ENCODE peak calls at places on chromosome 14, in seven cellular contexts. Y is HepG2, I is hepatocyte, M is neural progenitor cell, J is GM23248, F is astrocyte, X is A673. P is an unnamed sample. For H3K36me3, the result is how much of the 10 kb centered on the place peaks cover.

GRCh38 chr14:69260979-69261605 is 1.1 kb downstream of the GALNT16 start:
- DNase-seq in Y (no peak), I (peak), M (peak), J (peak), F (no peak), X (no peak), P (no peak)

GRCh38 chr14:53327716-53328115 is 174.6 kb upstream of the DDHD1 start:
- DNase-seq in Y (no peak), I (no peak), M (no peak), J (peak), F (peak), X (no peak), P (peak)

GRCh38 chr14:75636100-75636692 is 24.5 kb downstream of the ERG28 start:
- DNase-seq in Y (no peak), I (no peak), M (peak), J (peak), F (peak), X (no peak), P (peak)

GRCh38 chr14:23535943-23536342 is 15.6 kb downstream of the ZFHX2 start:
- DNase-seq in Y (no peak), I (no peak), M (no peak), J (no peak), F (no peak), X (no peak), P (no peak)

GRCh38 chr14:21059842-21060589 is 2.4 kb downstream of the RNASE8 start:
- DNase-seq in Y (no peak), I (no peak), M (no peak), J (peak), F (peak), X (no peak), P (peak)

GRCh38 chr14:75959031-75959430 is 22.8 kb downstream of the TGFB3 start:
- DNase-seq in Y (no peak), I (no peak), M (no peak), J (no peak), F (no peak), X (no peak), P (no peak)

GRCh38 chr14:92863281-92863680 is 59.7 kb upstream of the CHGA start:
- DNase-seq in Y (no peak), I (no peak), M (no peak), J (no peak), F (no peak), X (no peak), P (no peak)

GRCh38 chr14:32258574-32258973 is 55.5 kb upstream of the RNU6-8 start:
- DNase-seq in Y (no peak), I (peak), M (no peak), J (peak), F (no peak), X (no peak), P (no peak)

GRCh38 chr14:26773906-26774593 is 176.2 kb upstream of the NOVA1 start:
- DNase-seq in Y (no peak), I (no peak), M (no peak), J (no peak), F (no peak), X (no peak), P (peak)

GRCh38 chr14:95227279-95227860 is 70.0 kb upstream of the DICER1 start:
- DNase-seq in Y (no peak), I (peak), M (no peak), J (no peak), F (peak), X (no peak), P (peak)

GRCh38 chr14:20350860-20351259 is 7.4 kb downstream of the PARP2 start:
- DNase-seq in Y (no peak), I (no peak), M (no peak), J (peak), F (no peak), X (no peak), P (peak)

GRCh38 chr14:21768116-21768874 is 94.7 kb upstream of the OR4E1 start:
- DNase-seq in Y (peak), I (peak), M (peak), J (peak), F (no peak), X (peak), P (no peak)

GRCh38 chr14:88541324-88541723 is 13.5 kb downstream of the PTPN21 start:
- DNase-seq in Y (no peak), I (no peak), M (no peak), J (no peak), F (no peak), X (no peak), P (no peak)

GRCh38 chr14:79177106-79177505 is 1006.9 kb downstream of the NRXN3 start:
- DNase-seq in Y (no peak), I (no peak), M (no peak), J (no peak), F (no peak), X (no peak), P (peak)

GRCh38 chr14:81137316-81137715 is 83.4 kb downstream of the GTF2A1 start:
- DNase-seq in Y (no peak), I (no peak), M (no peak), J (peak), F (peak), X (peak), P (peak)

GRCh38 chr14:33127531-33127930 is 188.9 kb downstream of the NPAS3 start:
- DNase-seq in Y (no peak), I (no peak), M (no peak), J (peak), F (no peak), X (peak), P (peak)

GRCh38 chr14:105492051-105492965 is 1.3 kb downstream of the TEDC1 start:
- DNase-seq in Y (no peak), I (peak), M (no peak), J (no peak), F (no peak), X (no peak), P (no peak)

GRCh38 chr14:54392131-54392859 is 4.5 kb upstream of the CDKN3 start:
- DNase-seq in Y (no peak), I (no peak), M (no peak), J (no peak), F (no peak), X (no peak), P (no peak)

GRCh38 chr14:72962829-72963312 is 36.6 kb downstream of the DCAF4 start:
- DNase-seq in Y (peak), I (no peak), M (peak), J (peak), F (peak), X (peak), P (peak)

GRCh38 chr14:96267916-96268315 is 11.9 kb downstream of the BDKRB1 start:
- DNase-seq in Y (no peak), I (no peak), M (no peak), J (peak), F (no peak), X (no peak), P (no peak)

GRCh38 chr14:27278341-27278740 is 680.5 kb upstream of the NOVA1 start:
- DNase-seq in Y (no peak), I (no peak), M (no peak), J (no peak), F (no peak), X (no peak), P (no peak)

GRCh38 chr14:85909581-85909980 is 379.6 kb downstream of the FLRT2 start:
- DNase-seq in Y (no peak), I (no peak), M (no peak), J (no peak), F (no peak), X (no peak), P (no peak)

GRCh38 chr14:54627718-54628345 is 60.9 kb downstream of the SAMD4A start:
- DNase-seq in Y (no peak), I (peak), M (peak), J (peak), F (peak), X (peak), P (peak)

GRCh38 chr14:40847496-40847895 is 759.2 kb upstream of the LRFN5 start:
- DNase-seq in Y (no peak), I (no peak), M (no peak), J (no peak), F (no peak), X (no peak), P (no peak)

GRCh38 chr14:88040141-88040540 is 35.2 kb downstream of the GPR65 start:
- DNase-seq in Y (no peak), I (no peak), M (no peak), J (no peak), F (no peak), X (no peak), P (no peak)

DNA sequence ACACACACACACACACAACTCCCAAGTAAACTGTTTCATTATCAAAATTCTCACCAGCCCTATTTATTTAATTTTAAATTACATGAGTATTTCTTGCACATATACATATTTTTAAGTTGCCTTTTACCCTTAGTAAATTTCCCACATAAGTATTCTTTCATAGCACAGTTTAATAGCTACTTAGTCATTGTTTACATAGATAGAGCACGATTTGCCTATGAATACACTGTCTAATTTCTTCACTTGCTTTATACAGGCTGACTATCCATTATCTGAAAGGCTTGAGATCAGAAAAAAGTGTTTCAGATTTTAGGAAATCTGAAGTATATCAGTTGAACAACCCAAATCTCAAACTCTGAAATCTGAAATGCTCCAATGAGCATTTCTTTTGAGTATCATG is 30.9 kb downstream of the NIN start:
- DNase-seq in Y (no peak), I (no peak), M (no peak), J (peak), F (peak), X (no peak), P (peak)
- H3K36me3 ChIP-seq in Y (under half), I (under half), M (under half), J (under half), F (under half), X (under half), P (under half)

GRCh38 chr14:61577506-61577931 is 117.8 kb upstream of the HIF1A start:
- DNase-seq in Y (no peak), I (no peak), M (no peak), J (peak), F (no peak), X (peak), P (no peak)

GRCh38 chr14:61575751-61576150 is 119.6 kb upstream of the HIF1A start:
- DNase-seq in Y (no peak), I (no peak), M (no peak), J (peak), F (no peak), X (no peak), P (no peak)

GRCh38 chr14:61581340-61581739 is 114.0 kb upstream of the HIF1A start:
- DNase-seq in Y (peak), I (no peak), M (no peak), J (no peak), F (no peak), X (no peak), P (no peak)

GRCh38 chr14:61581955-61582615 is 113.2 kb upstream of the HIF1A start:
- DNase-seq in Y (no peak), I (no peak), M (no peak), J (peak), F (peak), X (no peak), P (peak)

GRCh38 chr14:61578745-61579144 is 116.6 kb upstream of the HIF1A start:
- DNase-seq in Y (no peak), I (no peak), M (no peak), J (peak), F (peak), X (no peak), P (peak)
- TF ChIP-seq EZH2 in Y (no peak), I (no peak), M (no peak), J (no peak), F (no peak), X (no peak), P (no peak)

DNA sequence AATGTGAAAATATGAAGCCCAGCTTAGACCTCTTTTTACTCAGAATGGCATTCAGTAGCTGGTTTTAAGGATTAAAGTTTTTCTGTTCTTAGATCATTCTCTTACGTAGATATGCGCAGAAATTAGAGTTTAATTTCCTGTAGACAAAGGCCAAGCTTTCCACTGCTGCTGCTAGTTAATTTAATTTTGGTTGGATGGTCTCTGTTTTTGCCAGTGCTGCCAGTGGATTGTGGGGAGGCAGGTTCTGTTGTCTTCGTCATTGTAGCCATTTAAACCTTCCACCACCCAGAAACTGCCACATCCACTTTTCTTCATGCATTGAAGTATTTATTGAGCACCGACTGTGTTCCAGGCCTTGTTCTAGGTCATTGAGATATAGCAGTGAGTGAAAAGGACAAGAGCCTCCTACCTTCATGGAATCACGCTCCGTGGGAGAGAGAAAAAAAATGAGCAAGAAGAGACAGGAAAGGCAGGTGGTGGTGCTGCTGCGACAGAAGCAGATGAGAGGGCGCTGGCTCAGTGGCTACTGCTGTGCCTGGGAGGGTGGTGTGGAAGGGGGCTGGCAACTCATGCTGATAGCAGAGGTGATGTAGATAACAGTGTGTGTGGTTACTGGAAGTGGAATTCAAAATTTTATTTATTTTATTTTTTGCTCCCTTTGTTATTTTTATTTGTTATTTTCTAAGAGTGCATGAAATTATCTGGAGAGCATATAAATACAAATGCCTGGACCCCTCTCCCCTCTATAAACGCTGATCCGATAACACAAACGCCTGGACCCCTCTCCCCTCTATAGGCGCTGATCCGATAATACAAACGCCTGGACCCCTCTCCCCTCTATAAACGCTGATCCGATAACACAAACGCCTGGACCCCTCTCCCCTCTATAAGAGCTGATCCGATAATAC is 33.3 kb downstream of the DYNC1H1 start:
- DNase-seq in Y (no peak), I (no peak), M (no peak), J (no peak), F (no peak), X (no peak), P (no peak)
- H3K36me3 ChIP-seq in Y (under half), I (under half), M (under half), J (half or more), F (half or more), X (half or more), P (under half)

GRCh38 chr14:100165825-100166520 is 6.5 kb upstream of the DEGS2 start:
- DNase-seq in Y (no peak), I (no peak), M (no peak), J (no peak), F (no peak), X (no peak), P (no peak)
- TF ChIP-seq EZH2 in Y (no peak), I (no peak), M (no peak), J (no peak), F (no peak), X (no peak), P (no peak)

DNA sequence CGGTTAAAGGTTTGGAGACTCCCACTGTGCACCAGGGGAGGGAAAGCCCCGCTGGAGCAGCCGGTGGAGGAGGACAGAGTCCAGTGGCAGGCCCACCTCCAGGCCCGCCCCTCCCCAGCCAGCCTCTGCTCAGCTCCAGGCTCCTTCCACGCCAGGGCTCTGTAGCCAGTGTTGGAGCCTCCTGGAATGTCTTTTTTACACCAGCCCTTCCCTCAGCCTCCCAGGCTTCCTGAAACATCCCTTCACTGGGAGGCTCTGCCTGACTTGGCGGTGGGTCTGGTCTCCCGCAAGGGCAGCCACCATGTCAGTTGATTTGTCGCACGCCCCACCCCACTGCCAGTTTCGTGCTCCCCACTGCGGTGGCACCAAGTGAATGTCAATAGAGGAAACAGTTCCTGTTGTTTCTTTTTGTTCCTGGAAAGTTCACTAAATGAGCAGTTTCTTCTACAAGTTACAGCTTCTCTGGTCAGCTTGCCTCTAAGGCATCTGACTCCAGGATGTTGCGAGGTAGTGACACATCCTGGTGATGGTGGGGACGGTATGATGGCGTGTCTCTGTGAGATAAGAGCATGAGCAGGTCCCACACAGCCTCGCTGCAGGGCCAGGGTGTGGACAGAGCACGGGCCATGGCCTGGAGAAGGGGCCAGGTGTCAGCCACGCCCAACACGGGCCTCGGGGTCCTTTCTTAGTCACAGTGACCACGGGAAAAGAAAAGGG is 79.7 kb upstream of the DYNC1H1 start:
- DNase-seq in Y (no peak), I (no peak), M (no peak), J (no peak), F (no peak), X (no peak), P (no peak)
- H3K36me3 ChIP-seq in Y (under half), I (under half), M (under half), J (under half), F (under half), X (under half), P (under half)

GRCh38 chr14:50230601-50231474 is 540 bp downstream of the SOS2 start:
- DNase-seq in Y (peak), I (peak), M (peak), J (peak), F (peak), X (peak), P (peak)

GRCh38 chr14:50232276-50232642 is 881 bp upstream of the SOS2 start:
- DNase-seq in Y (no peak), I (no peak), M (no peak), J (no peak), F (no peak), X (no peak), P (no peak)

GRCh38 chr14:50229646-50230045 is 1.7 kb downstream of the SOS2 start:
- DNase-seq in Y (no peak), I (no peak), M (no peak), J (no peak), F (no peak), X (no peak), P (no peak)

GRCh38 chr14:50233335-50234250 is 2.2 kb upstream of the SOS2 start:
- DNase-seq in Y (peak), I (no peak), M (no peak), J (no peak), F (no peak), X (no peak), P (no peak)

GRCh38 chr14:50231475-50232275 is at the start of gene SOS2:
- DNase-seq in Y (peak), I (peak), M (peak), J (peak), F (peak), X (peak), P (peak)
- TF ChIP-seq EZH2 in Y (no peak), I (no peak), M (no peak), J (no peak), F (no peak), X (no peak), P (no peak)

DNA sequence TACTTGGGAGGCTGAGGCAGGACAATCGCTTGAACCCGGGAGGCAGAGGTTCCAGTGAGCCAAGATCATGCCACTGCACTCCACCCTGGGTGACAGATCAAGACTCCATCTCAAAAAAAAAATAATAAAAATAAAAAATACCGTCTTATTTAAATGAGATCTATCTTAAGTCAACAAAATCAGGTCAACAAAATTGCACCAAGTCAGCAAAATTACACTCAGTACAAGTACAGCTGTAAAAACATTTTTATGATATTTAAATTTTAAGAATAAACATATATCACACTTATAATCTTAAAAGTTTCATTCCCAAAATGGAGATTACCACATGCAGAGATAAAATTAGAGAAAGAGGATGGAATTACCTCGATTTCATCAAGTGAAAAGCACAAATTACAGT is 33.2 kb downstream of the HECTD1 start:
- DNase-seq in Y (no peak), I (no peak), M (no peak), J (no peak), F (no peak), X (no peak), P (no peak)
- H3K36me3 ChIP-seq in Y (half or more), I (under half), M (under half), J (under half), F (under half), X (under half), P (under half)

GRCh38 chr14:63504628-63505027 is 38.5 kb downstream of the PPP2R5E start:
- DNase-seq in Y (no peak), I (no peak), M (no peak), J (peak), F (no peak), X (no peak), P (no peak)

GRCh38 chr14:63501429-63501828 is 41.7 kb downstream of the PPP2R5E start:
- DNase-seq in Y (no peak), I (no peak), M (no peak), J (no peak), F (no peak), X (no peak), P (no peak)

GRCh38 chr14:63496837-63497400 is 46.3 kb downstream of the PPP2R5E start:
- DNase-seq in Y (no peak), I (no peak), M (no peak), J (no peak), F (no peak), X (no peak), P (no peak)

DNA sequence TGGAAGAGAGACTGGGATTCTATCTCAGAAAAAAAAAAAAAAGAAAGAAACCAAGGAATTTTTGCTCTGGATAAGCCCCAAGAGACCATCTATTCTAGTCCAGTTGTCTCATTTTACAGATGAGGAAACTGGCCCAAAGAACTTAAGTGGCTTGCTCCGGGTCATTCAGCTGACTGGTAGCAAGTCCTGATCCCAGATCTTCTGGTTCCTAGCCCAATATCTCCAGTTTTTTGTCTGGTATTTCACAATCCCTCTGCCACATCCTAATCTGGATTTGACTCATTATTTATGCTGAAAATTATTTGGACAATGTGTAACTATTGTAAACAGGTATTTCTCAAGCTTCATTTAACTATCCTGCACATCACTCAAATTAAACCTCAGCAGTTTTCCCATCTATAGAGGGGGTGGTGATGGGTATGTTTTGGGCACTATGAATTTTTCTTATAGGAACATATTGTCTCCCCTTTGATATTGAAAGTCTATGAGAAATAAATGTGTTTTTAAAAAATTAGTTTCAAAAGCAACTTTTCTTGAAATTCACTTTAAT is 43.4 kb downstream of the PPP2R5E start:
- DNase-seq in Y (no peak), I (no peak), M (no peak), J (peak), F (peak), X (no peak), P (peak)
- TF ChIP-seq EZH2 in Y (no peak), I (no peak), M (no peak), J (no peak), F (no peak), X (no peak), P (no peak)

P was measured in fibroblast of lung.